ENCODE peak calls at places on chromosome 1, in six cellular contexts. S, F, V, W, J and K are unnamed samples.

GRCh38 chr1:6280761-6281451 is 20.0 kb upstream of the GPR153 start:
- DNase-seq in S (peak; percentile 69), F (no peak), V (no peak), W (no peak), J (peak; percentile 54), K (no peak)

GRCh38 chr1:21510113-21510493 is 880 bp downstream of the ALPL start:
- DNase-seq in S (no peak), F (peak; percentile 71), V (no peak), W (no peak), J (no peak), K (no peak)

GRCh38 chr1:168509875-168510594 is 33.8 kb downstream of the XCL2 start:
- DNase-seq in S (no peak), F (no peak), V (peak; percentile 88), W (no peak), J (no peak), K (no peak)

GRCh38 chr1:12314328-12314903 is 84.6 kb downstream of the VPS13D start:
- DNase-seq in S (peak; percentile 25), F (no peak), V (no peak), W (no peak), J (peak; percentile 12), K (no peak)

GRCh38 chr1:84855168-84855567 is 37.8 kb downstream of the LPAR3 start:
- DNase-seq in S (no peak), F (no peak), V (no peak), W (no peak), J (no peak), K (no peak)

GRCh38 chr1:205365945-205366463 is 9.3 kb upstream of the KLHDC8A start:
- DNase-seq in S (no peak), F (no peak), V (no peak), W (no peak), J (peak; percentile 14), K (no peak)

GRCh38 chr1:100627018-100627716 is 89.2 kb downstream of the GPR88 start:
- DNase-seq in S (no peak), F (no peak), V (no peak), W (no peak), J (no peak), K (no peak)

GRCh38 chr1:181981821-181982220 is 79.7 kb downstream of the ZNF648 start:
- DNase-seq in S (no peak), F (no peak), V (no peak), W (no peak), J (no peak), K (no peak)

GRCh38 chr1:14970115-14970798 is 183.3 kb upstream of the TMEM51 start:
- DNase-seq in S (peak; percentile 91), F (no peak), V (no peak), W (no peak), J (peak; percentile 72), K (no peak)

GRCh38 chr1:185733818-185734709 is at the start of gene HMCN1:
- DNase-seq in S (peak; percentile 66), F (peak; percentile 51), V (no peak), W (no peak), J (peak; percentile 4), K (no peak)

GRCh38 chr1:39954261-39954869 is 580 bp upstream of the MFSD2A start:
- DNase-seq in S (no peak), F (no peak), V (no peak), W (no peak), J (no peak), K (no peak)

GRCh38 chr1:164443836-164444235 is 115.1 kb upstream of the PBX1 start:
- DNase-seq in S (no peak), F (no peak), V (no peak), W (no peak), J (no peak), K (no peak)

GRCh38 chr1:205596876-205597275 is 34.9 kb downstream of the ELK4 start:
- DNase-seq in S (no peak), F (no peak), V (no peak), W (no peak), J (no peak), K (no peak)

GRCh38 chr1:207670192-207670591 is 25.3 kb downstream of the CR1L start:
- DNase-seq in S (no peak), F (no peak), V (peak; percentile 19), W (no peak), J (no peak), K (no peak)

GRCh38 chr1:94729287-94729686 is 90.9 kb upstream of the SLC44A3 start:
- DNase-seq in S (no peak), F (no peak), V (no peak), W (no peak), J (no peak), K (no peak)

GRCh38 chr1:157910270-157910669 is 68.7 kb upstream of the CD5L start:
- DNase-seq in S (no peak), F (no peak), V (no peak), W (no peak), J (no peak), K (no peak)

GRCh38 chr1:55233149-55233777 is 18.1 kb upstream of the USP24 start:
- DNase-seq in S (no peak), F (no peak), V (no peak), W (no peak), J (peak; percentile 81), K (no peak)

GRCh38 chr1:77349275-77349674 is 67.5 kb downstream of the AK5 start:
- DNase-seq in S (peak; percentile 11), F (no peak), V (no peak), W (no peak), J (no peak), K (no peak)

GRCh38 chr1:77342745-77343144 is 60.9 kb downstream of the AK5 start:
- DNase-seq in S (no peak), F (no peak), V (no peak), W (no peak), J (no peak), K (no peak)

GRCh38 chr1:77348561-77348960 is 66.7 kb downstream of the AK5 start:
- DNase-seq in S (no peak), F (no peak), V (no peak), W (no peak), J (no peak), K (no peak)

GRCh38 chr1:77350012-77350411 is 68.2 kb downstream of the AK5 start:
- DNase-seq in S (peak; percentile 66), F (no peak), V (no peak), W (no peak), J (no peak), K (no peak)

DNA sequence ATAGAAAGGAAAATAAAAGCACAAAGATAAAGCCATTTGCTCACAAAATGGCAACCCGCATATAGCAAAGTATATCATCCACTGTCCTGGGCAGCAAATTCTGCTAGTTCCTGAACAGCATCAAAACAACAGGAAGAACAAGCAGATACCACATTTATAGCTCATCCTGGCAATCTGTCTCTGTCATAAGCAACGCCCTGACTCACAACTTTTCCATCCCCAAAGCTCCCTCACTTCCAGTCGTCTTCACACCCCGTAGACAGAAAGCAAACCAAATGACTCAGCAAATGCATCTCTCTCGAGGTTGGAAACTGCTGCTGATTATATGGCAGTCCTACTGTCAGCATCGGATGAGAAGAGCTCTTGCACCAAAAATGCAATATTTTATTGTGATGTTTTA is 65.8 kb downstream of the AK5 start:
- DNase-seq in S (peak; percentile 79), F (no peak), V (no peak), W (no peak), J (peak; percentile 6), K (no peak)
- TF ChIP-seq POLR2A in S (no peak), F (no peak), V (no peak), W (no peak), J (no peak), K (no peak)

GRCh38 chr1:8329439-8329838 is 11.5 kb downstream of the SLC45A1 start:
- DNase-seq in S (no peak), F (no peak), V (no peak), W (no peak), J (no peak), K (no peak)
- TF ChIP-seq TAF1 in S (no peak), F (no peak), V (no peak), W (no peak), J (no peak), K (no peak)

GRCh38 chr1:175548774-175549173 is 194.6 kb downstream of the TNR start:
- DNase-seq in S (no peak), F (no peak), V (no peak), W (no peak), J (no peak), K (no peak)
- TF ChIP-seq POLR2AphosphoS5 in S (no peak), F (no peak), V (no peak), W (no peak), J (no peak), K (no peak)

DNA sequence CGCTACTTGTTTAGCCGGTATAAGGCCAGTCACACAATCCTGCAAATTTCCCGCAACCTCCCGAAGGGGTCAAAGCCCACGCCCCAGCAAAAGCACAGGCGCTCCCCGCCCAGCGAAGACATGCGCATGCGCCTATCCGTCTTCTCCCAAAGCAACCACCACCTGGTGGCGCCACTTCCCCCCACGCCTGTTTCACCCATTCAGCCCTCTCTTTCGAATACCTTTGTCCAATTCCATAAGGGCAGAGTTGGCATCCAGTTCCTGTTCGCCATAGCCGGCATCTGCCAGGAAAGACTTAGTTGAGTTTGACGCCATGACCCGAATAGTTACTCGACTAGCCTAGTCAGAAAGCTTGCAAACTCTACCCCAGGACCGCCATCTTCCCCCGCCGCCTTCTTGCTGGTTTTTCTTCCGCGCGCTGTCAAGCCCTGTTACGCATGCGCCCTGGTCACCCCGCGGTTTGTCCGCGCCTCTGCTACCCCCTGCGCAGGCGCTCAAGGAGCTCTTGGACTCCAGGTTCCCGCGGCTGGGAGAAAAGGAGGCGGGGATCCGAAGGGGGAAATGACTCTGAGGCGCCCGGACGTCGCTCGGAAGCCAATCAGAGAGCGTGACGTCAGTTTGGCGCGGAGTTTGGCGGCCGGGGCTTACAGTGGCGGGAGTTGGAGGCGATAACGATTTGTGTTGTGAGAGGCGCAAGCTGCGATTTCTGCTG is at the start of the genes DTL and INTS7:
- DNase-seq in S (peak; percentile 100), F (peak; percentile 98), V (peak; percentile 96), W (peak; percentile 87), J (peak; percentile 99), K (peak; percentile 89)
- TF ChIP-seq POLR2A in S (peak; percentile 99), F (peak; percentile 97), V (peak; percentile 89), W (peak; percentile 87), J (peak; percentile 93), K (peak; percentile 86)